ENCODE peak calls at places on chromosomes 6 and 20, in six cellular contexts. A is heart right ventricle, X is kidney tubule cell, C is tibial artery, E is NCI-H2029 treated with DMSO at 0.1 percent for 48 hours, K is left ventricle myocardium inferior. T is an unnamed sample.

GRCh38 chr6:52230685-52231084 is 13.6 kb downstream of the IL17F start:
- DNase-seq in A (no peak), X (no peak), C (no peak), E (no peak), K (no peak), T (no peak)

GRCh38 chr6:137652961-137653697 is 158.9 kb upstream of the OLIG3 start:
- DNase-seq in A (no peak), X (no peak), C (no peak), E (no peak), K (no peak), T (no peak)

GRCh38 chr6:30378290-30378937 is 33.5 kb downstream of the RPP21 start:
- DNase-seq in A (no peak), X (peak), C (no peak), E (no peak), K (no peak), T (no peak)

GRCh38 chr20:13462091-13462490 is 176.6 kb downstream of the TASP1 start:
- DNase-seq in A (no peak), X (no peak), C (no peak), E (no peak), K (no peak), T (no peak)

GRCh38 chr6:45643136-45643535 is 265.4 kb upstream of the SUPT3H start:
- DNase-seq in A (no peak), X (peak), C (no peak), E (no peak), K (no peak), T (no peak)

GRCh38 chr6:36130672-36131516 is 581 bp downstream of the MAPK13 start:
- DNase-seq in A (no peak), X (peak), C (no peak), E (peak), K (no peak), T (no peak)

GRCh38 chr6:128390168-128390567 is 130.2 kb downstream of the PTPRK start:
- DNase-seq in A (no peak), X (no peak), C (no peak), E (no peak), K (no peak), T (no peak)

GRCh38 chr6:32186496-32186840 is 2.4 kb upstream of the AGER start:
- DNase-seq in A (no peak), X (no peak), C (no peak), E (no peak), K (no peak), T (no peak)

GRCh38 chr6:31042801-31043200 is 32.5 kb downstream of the MUC22 start:
- DNase-seq in A (peak), X (peak), C (no peak), E (no peak), K (peak), T (peak)

GRCh38 chr20:9532069-9532809 is 17.8 kb downstream of the LAMP5 start:
- DNase-seq in A (no peak), X (no peak), C (no peak), E (no peak), K (no peak), T (no peak)

GRCh38 chr6:157267654-157268053 is 55.7 kb downstream of the TMEM242 start:
- DNase-seq in A (no peak), X (no peak), C (peak), E (no peak), K (no peak), T (no peak)

GRCh38 chr6:46925563-46926253 is 4.0 kb upstream of the ADGRF5 start:
- DNase-seq in A (no peak), X (peak), C (peak), E (no peak), K (no peak), T (peak)

GRCh38 chr20:13199279-13199678 is 21.8 kb upstream of the ISM1 start:
- DNase-seq in A (no peak), X (no peak), C (no peak), E (peak), K (no peak), T (no peak)

GRCh38 chr6:35487653-35488516 is 9.0 kb downstream of the TEAD3 start:
- DNase-seq in A (no peak), X (no peak), C (peak), E (no peak), K (peak), T (no peak)

GRCh38 chr20:36544134-36545018 is 3.1 kb downstream of the MYL9 start:
- DNase-seq in A (peak), X (peak), C (peak), E (peak), K (peak), T (no peak)

GRCh38 chr6:56093776-56094175 is 153.6 kb downstream of the COL21A1 start:
- DNase-seq in A (no peak), X (no peak), C (no peak), E (no peak), K (no peak), T (no peak)

GRCh38 chr6:84346372-84346771 is 118.9 kb upstream of the CEP162 start:
- DNase-seq in A (no peak), X (no peak), C (no peak), E (no peak), K (no peak), T (no peak)

GRCh38 chr6:89148016-89148750 is 2.3 kb downstream of the PM20D2 start:
- DNase-seq in A (no peak), X (peak), C (no peak), E (no peak), K (no peak), T (no peak)

GRCh38 chr6:36160147-36160760 is 29.9 kb downstream of the MAPK13 start:
- DNase-seq in A (no peak), X (peak), C (no peak), E (no peak), K (no peak), T (no peak)

GRCh38 chr20:61657719-61658377 is 405.8 kb downstream of the CDH4 start:
- DNase-seq in A (no peak), X (no peak), C (no peak), E (no peak), K (no peak), T (no peak)

GRCh38 chr6:148926478-148926877 is 179.6 kb downstream of the UST start:
- DNase-seq in A (no peak), X (no peak), C (no peak), E (no peak), K (no peak), T (peak)

GRCh38 chr20:1894471-1894950 is 696 bp upstream of the SIRPA start:
- DNase-seq in A (peak), X (peak), C (peak), E (peak), K (peak), T (no peak)

GRCh38 chr6:121506761-121507754 is 71.6 kb downstream of the GJA1 start:
- DNase-seq in A (no peak), X (peak), C (no peak), E (no peak), K (no peak), T (peak)

GRCh38 chr6:2028457-2029038 is 216.9 kb downstream of the GMDS start:
- DNase-seq in A (no peak), X (no peak), C (no peak), E (peak), K (no peak), T (no peak)

GRCh38 chr20:17339000-17339399 is 112.2 kb downstream of the PCSK2 start:
- DNase-seq in A (no peak), X (no peak), C (no peak), E (no peak), K (no peak), T (no peak)

GRCh38 chr6:24936641-24937317 is 1.0 kb upstream of the RIPOR2 start:
- DNase-seq in A (no peak), X (peak), C (no peak), E (no peak), K (no peak), T (no peak)

GRCh38 chr20:12913781-12914443 is 94.9 kb upstream of the SPTLC3 start:
- DNase-seq in A (no peak), X (no peak), C (no peak), E (no peak), K (no peak), T (no peak)

GRCh38 chr6:151004415-151005024 is 139.0 kb downstream of the MTHFD1L start:
- DNase-seq in A (no peak), X (peak), C (no peak), E (peak), K (no peak), T (no peak)

GRCh38 chr6:168333471-168333870 is 13.9 kb upstream of the DACT2 start:
- DNase-seq in A (no peak), X (no peak), C (no peak), E (no peak), K (no peak), T (no peak)

GRCh38 chr6:109237082-109237985 is 142.0 kb downstream of the CEP57L1 start:
- DNase-seq in A (no peak), X (no peak), C (no peak), E (no peak), K (no peak), T (no peak)

GRCh38 chr20:54197621-54198604 is 10.0 kb upstream of the PFDN4 start:
- DNase-seq in A (no peak), X (peak), C (no peak), E (no peak), K (no peak), T (no peak)

T was measured in gastrocnemius medialis.